ENCODE peak calls at places on chromosomes 12 and 14, in ten cellular contexts. One of them, this sample, is unnamed.

GRCh38 chr14:73149753-73150152 is 13.4 kb downstream of the PSEN1 start:
- DNase-seq in spleen: no peak
- DNase-seq in mucosa of descending colon: no peak
- DNase-seq in HCT116: no peak
- DNase-seq in HepG2: peak
- DNase-seq in A549: no peak
- DNase-seq in AG10803: no peak
- DNase-seq in testis: no peak
- DNase-seq in ascending aorta: no peak
- DNase-seq in cardiac fibroblast: peak
- DNase-seq in this sample: no peak

GRCh38 chr12:57216931-57217871 is 607 bp downstream of the NXPH4 start:
- DNase-seq in testis: peak
- DNase-seq in HepG2: no peak
- DNase-seq in AG10803: no peak
- DNase-seq in spleen: no peak
- DNase-seq in HCT116: no peak
- DNase-seq in A549: peak
- DNase-seq in mucosa of descending colon: no peak
- DNase-seq in cardiac fibroblast: no peak
- DNase-seq in ascending aorta: no peak
- DNase-seq in this sample: no peak

GRCh38 chr12:25074113-25074512 is 120.8 kb downstream of the DNAI7 start:
- DNase-seq in AG10803: no peak
- DNase-seq in HepG2: no peak
- DNase-seq in cardiac fibroblast: no peak
- DNase-seq in HCT116: no peak
- DNase-seq in spleen: no peak
- DNase-seq in mucosa of descending colon: no peak
- DNase-seq in A549: no peak
- DNase-seq in testis: no peak
- DNase-seq in ascending aorta: no peak
- DNase-seq in this sample: no peak

GRCh38 chr14:83491091-83491490 is 1957.4 kb upstream of the SEL1L start:
- DNase-seq in A549: no peak
- DNase-seq in HCT116: no peak
- DNase-seq in cardiac fibroblast: no peak
- DNase-seq in mucosa of descending colon: no peak
- DNase-seq in spleen: no peak
- DNase-seq in HepG2: no peak
- DNase-seq in AG10803: no peak
- DNase-seq in testis: no peak
- DNase-seq in ascending aorta: no peak
- DNase-seq in this sample: no peak

GRCh38 chr12:80188566-80188965 is 89.2 kb downstream of the OTOGL start:
- DNase-seq in mucosa of descending colon: no peak
- DNase-seq in HCT116: no peak
- DNase-seq in AG10803: no peak
- DNase-seq in cardiac fibroblast: no peak
- DNase-seq in ascending aorta: no peak
- DNase-seq in HepG2: no peak
- DNase-seq in A549: no peak
- DNase-seq in testis: no peak
- DNase-seq in spleen: no peak
- DNase-seq in this sample: no peak

GRCh38 chr12:107446476-107446875 is 239.1 kb upstream of the PWP1 start:
- DNase-seq in spleen: no peak
- DNase-seq in testis: no peak
- DNase-seq in ascending aorta: no peak
- DNase-seq in AG10803: no peak
- DNase-seq in HepG2: no peak
- DNase-seq in HCT116: no peak
- DNase-seq in A549: no peak
- DNase-seq in mucosa of descending colon: no peak
- DNase-seq in cardiac fibroblast: no peak
- DNase-seq in this sample: no peak

GRCh38 chr12:113241191-113242017 is 20.1 kb downstream of the TPCN1 start:
- DNase-seq in mucosa of descending colon: peak
- DNase-seq in cardiac fibroblast: peak
- DNase-seq in spleen: peak
- DNase-seq in AG10803: peak
- DNase-seq in ascending aorta: peak
- DNase-seq in HepG2: peak
- DNase-seq in testis: no peak
- DNase-seq in A549: no peak
- DNase-seq in HCT116: no peak
- DNase-seq in this sample: no peak

GRCh38 chr12:132055535-132056096 is 88.5 kb downstream of the DDX51 start:
- DNase-seq in AG10803: no peak
- DNase-seq in A549: no peak
- DNase-seq in mucosa of descending colon: no peak
- DNase-seq in cardiac fibroblast: no peak
- DNase-seq in spleen: no peak
- DNase-seq in HCT116: no peak
- DNase-seq in ascending aorta: no peak
- DNase-seq in testis: no peak
- DNase-seq in HepG2: no peak
- DNase-seq in this sample: no peak

GRCh38 chr14:62921466-62921865 is 123.8 kb downstream of the KCNH5 start:
- DNase-seq in HepG2: no peak
- DNase-seq in mucosa of descending colon: no peak
- DNase-seq in spleen: no peak
- DNase-seq in AG10803: no peak
- DNase-seq in ascending aorta: no peak
- DNase-seq in cardiac fibroblast: peak
- DNase-seq in HCT116: no peak
- DNase-seq in testis: no peak
- DNase-seq in A549: no peak
- DNase-seq in this sample: no peak
- TF ChIP-seq CTCF in HepG2: no peak
- TF ChIP-seq CTCF in mucosa of descending colon: no peak
- TF ChIP-seq CTCF in spleen: no peak
- TF ChIP-seq CTCF in AG10803: no peak
- TF ChIP-seq CTCF in ascending aorta: no peak
- TF ChIP-seq CTCF in cardiac fibroblast: no peak
- TF ChIP-seq CTCF in HCT116: no peak
- TF ChIP-seq CTCF in testis: no peak
- TF ChIP-seq CTCF in A549: no peak
- TF ChIP-seq CTCF in this sample: no peak

GRCh38 chr14:20441466-20441865 is 5.5 kb upstream of the KLHL33 start:
- DNase-seq in A549: no peak
- DNase-seq in HepG2: no peak
- DNase-seq in cardiac fibroblast: no peak
- DNase-seq in mucosa of descending colon: no peak
- DNase-seq in AG10803: no peak
- DNase-seq in spleen: no peak
- DNase-seq in ascending aorta: no peak
- DNase-seq in testis: no peak
- DNase-seq in HCT116: no peak
- DNase-seq in this sample: no peak

GRCh38 chr14:20446889-20447288 is 7.7 kb downstream of the OSGEP start:
- DNase-seq in HepG2: no peak
- DNase-seq in testis: no peak
- DNase-seq in cardiac fibroblast: no peak
- DNase-seq in AG10803: no peak
- DNase-seq in mucosa of descending colon: no peak
- DNase-seq in HCT116: no peak
- DNase-seq in spleen: no peak
- DNase-seq in A549: no peak
- DNase-seq in ascending aorta: no peak
- DNase-seq in this sample: no peak
- TF ChIP-seq CTCF in HepG2: no peak
- TF ChIP-seq CTCF in testis: no peak
- TF ChIP-seq CTCF in cardiac fibroblast: no peak
- TF ChIP-seq CTCF in AG10803: no peak
- TF ChIP-seq CTCF in mucosa of descending colon: no peak
- TF ChIP-seq CTCF in HCT116: no peak
- TF ChIP-seq CTCF in spleen: no peak
- TF ChIP-seq CTCF in A549: no peak
- TF ChIP-seq CTCF in ascending aorta: no peak
- TF ChIP-seq CTCF in this sample: no peak

GRCh38 chr12:70268972-70269371 is 25.7 kb downstream of the CNOT2 start:
- DNase-seq in ascending aorta: no peak
- DNase-seq in mucosa of descending colon: no peak
- DNase-seq in testis: no peak
- DNase-seq in spleen: no peak
- DNase-seq in AG10803: no peak
- DNase-seq in cardiac fibroblast: no peak
- DNase-seq in HCT116: no peak
- DNase-seq in A549: no peak
- DNase-seq in HepG2: no peak
- DNase-seq in this sample: no peak
- TF ChIP-seq CTCF in ascending aorta: no peak
- TF ChIP-seq CTCF in mucosa of descending colon: no peak
- TF ChIP-seq CTCF in testis: no peak
- TF ChIP-seq CTCF in spleen: no peak
- TF ChIP-seq CTCF in AG10803: no peak
- TF ChIP-seq CTCF in cardiac fibroblast: no peak
- TF ChIP-seq CTCF in HCT116: no peak
- TF ChIP-seq CTCF in A549: no peak
- TF ChIP-seq CTCF in HepG2: no peak
- TF ChIP-seq CTCF in this sample: no peak

GRCh38 chr14:102671410-102671809 is 79.0 kb downstream of the RCOR1 start:
- DNase-seq in testis: no peak
- DNase-seq in HepG2: no peak
- DNase-seq in HCT116: no peak
- DNase-seq in cardiac fibroblast: no peak
- DNase-seq in spleen: no peak
- DNase-seq in AG10803: no peak
- DNase-seq in ascending aorta: no peak
- DNase-seq in A549: no peak
- DNase-seq in mucosa of descending colon: no peak
- DNase-seq in this sample: no peak

GRCh38 chr14:102675396-102675795 is 82.9 kb downstream of the RCOR1 start:
- DNase-seq in mucosa of descending colon: no peak
- DNase-seq in A549: no peak
- DNase-seq in AG10803: no peak
- DNase-seq in testis: no peak
- DNase-seq in HepG2: no peak
- DNase-seq in spleen: no peak
- DNase-seq in ascending aorta: no peak
- DNase-seq in HCT116: no peak
- DNase-seq in cardiac fibroblast: no peak
- DNase-seq in this sample: no peak

GRCh38 chr14:102668291-102668873 is 75.9 kb downstream of the RCOR1 start:
- DNase-seq in HepG2: no peak
- DNase-seq in AG10803: no peak
- DNase-seq in mucosa of descending colon: no peak
- DNase-seq in spleen: no peak
- DNase-seq in A549: no peak
- DNase-seq in cardiac fibroblast: no peak
- DNase-seq in testis: no peak
- DNase-seq in HCT116: no peak
- DNase-seq in ascending aorta: no peak
- DNase-seq in this sample: no peak

GRCh38 chr14:102666635-102667034 is 74.2 kb downstream of the RCOR1 start:
- DNase-seq in spleen: no peak
- DNase-seq in A549: no peak
- DNase-seq in AG10803: peak
- DNase-seq in testis: no peak
- DNase-seq in ascending aorta: no peak
- DNase-seq in cardiac fibroblast: peak
- DNase-seq in HCT116: no peak
- DNase-seq in HepG2: no peak
- DNase-seq in mucosa of descending colon: no peak
- DNase-seq in this sample: no peak

GRCh38 chr14:102672410-102672960 is 80.0 kb downstream of the RCOR1 start:
- DNase-seq in A549: no peak
- DNase-seq in AG10803: no peak
- DNase-seq in HepG2: no peak
- DNase-seq in spleen: no peak
- DNase-seq in cardiac fibroblast: no peak
- DNase-seq in ascending aorta: no peak
- DNase-seq in HCT116: no peak
- DNase-seq in testis: no peak
- DNase-seq in mucosa of descending colon: no peak
- DNase-seq in this sample: no peak
- TF ChIP-seq CTCF in A549: no peak
- TF ChIP-seq CTCF in AG10803: no peak
- TF ChIP-seq CTCF in HepG2: no peak
- TF ChIP-seq CTCF in spleen: no peak
- TF ChIP-seq CTCF in cardiac fibroblast: peak
- TF ChIP-seq CTCF in ascending aorta: no peak
- TF ChIP-seq CTCF in HCT116: peak
- TF ChIP-seq CTCF in testis: no peak
- TF ChIP-seq CTCF in mucosa of descending colon: no peak
- TF ChIP-seq CTCF in this sample: no peak

This sample was measured in GM10248.